ENCODE peak calls at places on chromosomes 11 and 22, in four cellular contexts. G is IMR-90, A is heart left ventricle, Y is stomach. O is an unnamed sample.

GRCh38 chr11:704799-705645 is 1.0 kb upstream of the EPS8L2 start:
- DNase-seq in G (no peak), A (peak; percentile 60), Y (peak; percentile 91), O (peak; percentile 35)

GRCh38 chr22:46908641-46909107 is 146.2 kb downstream of the TBC1D22A start:
- DNase-seq in G (no peak), A (no peak), Y (no peak), O (no peak)

GRCh38 chr11:77590194-77590591 is 440 bp downstream of the AQP11 start:
- DNase-seq in G (peak; percentile 46), A (peak; percentile 71), Y (peak; percentile 45), O (peak; percentile 59)

GRCh38 chr11:68036717-68037239 is 2.0 kb upstream of the TCIRG1 start:
- DNase-seq in G (no peak), A (peak; percentile 87), Y (peak; percentile 79), O (peak; percentile 41)

GRCh38 chr11:71190551-71190950 is 61.8 kb downstream of the SHANK2 start:
- DNase-seq in G (no peak), A (no peak), Y (no peak), O (no peak)

GRCh38 chr11:99531468-99531867 is 510.7 kb downstream of the CNTN5 start:
- DNase-seq in G (no peak), A (no peak), Y (no peak), O (no peak)

GRCh38 chr11:88555018-88555828 is 217.7 kb upstream of the CTSC start:
- DNase-seq in G (peak; percentile 99), A (no peak), Y (no peak), O (no peak)

GRCh38 chr22:35218079-35218478 is 39.2 kb upstream of the HMGXB4 start:
- DNase-seq in G (peak; percentile 8), A (no peak), Y (no peak), O (no peak)

GRCh38 chr11:84514436-84514835 is 1112.7 kb downstream of the DLG2 start:
- DNase-seq in G (no peak), A (no peak), Y (no peak), O (no peak)

GRCh38 chr11:62004473-62004872 is 37.0 kb upstream of the FTH1 start:
- DNase-seq in G (peak; percentile 82), A (no peak), Y (no peak), O (no peak)

GRCh38 chr11:70557742-70558485 is 159.6 kb downstream of the CTTN start:
- DNase-seq in G (no peak), A (peak; percentile 31), Y (no peak), O (no peak)

GRCh38 chr11:102763440-102763839 is 17.0 kb downstream of the MMP10 start:
- DNase-seq in G (peak; percentile 28), A (no peak), Y (no peak), O (no peak)

GRCh38 chr11:64799925-64800632 is 2.9 kb downstream of the MAP4K2 start:
- DNase-seq in G (no peak), A (no peak), Y (no peak), O (no peak)

GRCh38 chr22:42696331-42696967 is 24.2 kb downstream of the A4GALT start:
- DNase-seq in G (no peak), A (no peak), Y (no peak), O (no peak)

GRCh38 chr11:65429069-65429681 is 6.6 kb downstream of the NEAT1 start:
- DNase-seq in G (peak; percentile 76), A (no peak), Y (peak; percentile 43), O (no peak)

GRCh38 chr22:40408718-40409612 is 38.6 kb downstream of the SGSM3 start:
- DNase-seq in G (no peak), A (no peak), Y (no peak), O (no peak)

GRCh38 chr22:23533328-23533762 is 46.7 kb downstream of the IGLL1 start:
- DNase-seq in G (peak; percentile 10), A (no peak), Y (no peak), O (peak; percentile 39)

GRCh38 chr11:64619811-64620285 is 28.8 kb downstream of the SLC22A12 start:
- DNase-seq in G (peak; percentile 49), A (no peak), Y (no peak), O (peak; percentile 87)

GRCh38 chr11:103596323-103596722 is 440.1 kb upstream of the DDI1 start:
- DNase-seq in G (no peak), A (no peak), Y (no peak), O (no peak)

GRCh38 chr11:69062873-69063665 is 14.3 kb downstream of the TPCN2 start:
- DNase-seq in G (no peak), A (peak; percentile 38), Y (no peak), O (no peak)

GRCh38 chr11:23540101-23540561 is 679.9 kb upstream of the CCDC179 start:
- DNase-seq in G (peak; percentile 53), A (no peak), Y (no peak), O (no peak)

GRCh38 chr11:77299528-77299993 is 1.9 kb downstream of the GDPD4 start:
- DNase-seq in G (peak; percentile 11), A (no peak), Y (peak; percentile 43), O (no peak)

GRCh38 chr11:88375927-88376470 is 38.5 kb upstream of the CTSC start:
- DNase-seq in G (no peak), A (no peak), Y (no peak), O (no peak)

GRCh38 chr11:130897262-130898182 is 18.8 kb downstream of the SNX19 start:
- DNase-seq in G (peak; percentile 99), A (peak; percentile 77), Y (peak; percentile 50), O (peak; percentile 67)

GRCh38 chr11:29019960-29020683 is 911.9 kb downstream of the METTL15 start:
- DNase-seq in G (peak; percentile 66), A (no peak), Y (no peak), O (peak; percentile 54)

GRCh38 chr22:44404341-44405020 is 91.7 kb upstream of the SHISAL1 start:
- DNase-seq in G (no peak), A (peak; percentile 37), Y (no peak), O (no peak)

GRCh38 chr11:7651140-7651551 is 22.2 kb downstream of the CYB5R2 start:
- DNase-seq in G (peak; percentile 13), A (no peak), Y (no peak), O (no peak)

GRCh38 chr11:133945087-133945974 is 11.4 kb downstream of the IGSF9B start:
- DNase-seq in G (peak; percentile 14), A (peak; percentile 78), Y (no peak), O (no peak)

GRCh38 chr22:29784451-29785361 is 17.5 kb downstream of the UQCR10 start:
- DNase-seq in G (peak; percentile 18), A (no peak), Y (peak; percentile 44), O (peak; percentile 69)

GRCh38 chr11:110026823-110027626 is 66.2 kb upstream of the ZC3H12C start:
- DNase-seq in G (peak; percentile 15), A (no peak), Y (no peak), O (peak; percentile 58)

GRCh38 chr11:113147249-113147648 is 167.1 kb upstream of the TTC12 start:
- DNase-seq in G (no peak), A (no peak), Y (no peak), O (no peak)

GRCh38 chr11:132072880-132073213 is 702.4 kb downstream of the NTM start:
- DNase-seq in G (peak; percentile 73), A (no peak), Y (no peak), O (no peak)

GRCh38 chr11:132075447-132075846 is 705.0 kb downstream of the NTM start:
- DNase-seq in G (no peak), A (no peak), Y (no peak), O (no peak)

GRCh38 chr11:132073787-132074186 is 703.4 kb downstream of the NTM start:
- DNase-seq in G (no peak), A (no peak), Y (no peak), O (no peak)

GRCh38 chr11:132068556-132068955 is 698.1 kb downstream of the NTM start:
- DNase-seq in G (no peak), A (no peak), Y (no peak), O (no peak)

GRCh38 chr11:132072044-132072879 is 701.8 kb downstream of the NTM start:
- DNase-seq in G (peak; percentile 99), A (no peak), Y (no peak), O (no peak)
- TF ChIP-seq POLR2A in G (peak; percentile 23), A (no peak), Y (no peak), O (no peak)

GRCh38 chr11:1931791-1932480 is 12.4 kb downstream of the TNNT3 start:
- DNase-seq in G (no peak), A (no peak), Y (no peak), O (no peak)
- H3K4me3 ChIP-seq in G (no peak overlapping the region), A (no peak overlapping the region), Y (no peak overlapping the region), O (no peak overlapping the region)

GRCh38 chr11:117769530-117769929 is 27.5 kb downstream of the DSCAML1 start:
- DNase-seq in G (no peak), A (no peak), Y (no peak), O (no peak)
- H3K27me3 ChIP-seq in G (peaks cover 3% of the 10 kb centered on the region), A (no peaks in the 10 kb centered on the region), Y (peaks cover 6% of the 10 kb centered on the region), O (no peaks in the 10 kb centered on the region)

GRCh38 chr11:60785806-60786361 is 751 bp downstream of the MS4A10 start:
- DNase-seq in G (peak; percentile 57), A (no peak), Y (no peak), O (no peak)

GRCh38 chr11:60783911-60784310 is 1.2 kb upstream of the MS4A10 start:
- DNase-seq in G (no peak), A (no peak), Y (no peak), O (no peak)

GRCh38 chr11:60783141-60783484 is 2.0 kb upstream of the MS4A10 start:
- DNase-seq in G (no peak), A (no peak), Y (no peak), O (no peak)

GRCh38 chr11:60786811-60787567 is 1.9 kb downstream of the MS4A10 start:
- DNase-seq in G (peak; percentile 89), A (peak; percentile 85), Y (peak; percentile 53), O (peak; percentile 68)

GRCh38 chr11:60785136-60785535 is at the start of gene MS4A10:
- DNase-seq in G (no peak), A (no peak), Y (no peak), O (no peak)
- TF ChIP-seq POLR2A in G (no peak), A (no peak), Y (no peak), O (no peak)

GRCh38 chr11:119341222-119342022 is 739 bp upstream of the C1QTNF5 start:
- DNase-seq in G (no peak), A (no peak), Y (no peak), O (no peak)
- H3K4me3 ChIP-seq in G (no peak overlapping the region), A (peak overlapping the region; percentile 74), Y (peak overlapping the region; percentile 56), O (no peak overlapping the region)

GRCh38 chr11:44305149-44305642 is 4.7 kb downstream of the ALX4 start:
- DNase-seq in G (no peak), A (no peak), Y (no peak), O (no peak)
- H3K27me3 ChIP-seq in G (peaks cover 98% of the 10 kb centered on the region), A (peaks cover 88% of the 10 kb centered on the region), Y (peaks cover 100% of the 10 kb centered on the region), O (peaks cover 45% of the 10 kb centered on the region)

DNA sequence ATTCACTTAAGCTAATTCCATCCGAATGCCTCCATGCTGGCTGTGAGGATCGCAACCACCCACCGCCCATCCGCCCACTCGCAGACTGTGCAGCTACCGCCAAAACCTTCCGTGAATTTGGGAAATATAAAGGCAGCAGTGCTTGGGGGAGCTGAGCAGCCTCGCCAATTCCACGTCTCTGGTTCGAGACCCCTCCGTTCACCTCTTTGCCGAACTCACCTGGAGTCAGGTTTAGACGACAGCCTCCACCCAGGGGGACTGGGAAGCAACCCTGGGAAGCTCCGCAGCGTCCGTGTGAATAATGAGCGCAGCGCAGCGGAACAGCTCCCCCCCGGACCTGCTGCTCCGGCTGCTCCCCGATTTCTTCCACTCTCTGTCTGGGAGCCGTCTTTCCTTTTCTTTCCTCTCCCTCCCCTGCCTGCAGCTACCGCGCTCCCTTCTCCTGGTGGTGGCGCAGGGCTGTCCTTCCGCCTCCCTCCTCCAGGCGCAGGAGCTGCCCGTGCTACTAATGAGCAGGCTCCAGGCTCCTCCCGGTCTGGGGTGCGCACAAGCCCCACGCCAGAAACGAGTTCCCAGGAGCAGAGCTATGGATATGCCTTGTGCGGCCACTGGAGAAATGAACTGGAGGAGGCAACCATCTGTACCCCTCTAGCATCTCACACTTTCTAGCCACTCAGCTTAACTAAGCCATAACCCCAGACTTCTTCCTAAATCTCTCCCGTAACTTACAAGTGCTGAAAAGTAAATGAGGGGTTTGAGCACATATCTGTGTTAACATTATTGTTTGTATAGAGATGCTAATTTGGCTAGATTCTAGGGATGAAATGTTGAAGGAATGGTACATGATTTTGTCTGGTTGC is 107.3 kb downstream of the XKR3 start:
- DNase-seq in G (no peak), A (no peak), Y (no peak), O (no peak)
- TF ChIP-seq POLR2A in G (no peak), A (no peak), Y (no peak), O (no peak)

O was measured in thyroid gland.